ENCODE peak calls at places on chromosomes 5 and 9, in ten cellular contexts. K is Caco-2, Z is IMR-90, R is astrocyte of the spinal cord, B is AG09319, C is AG04450, G is chondrocyte, P is heart left ventricle, J is endodermal cell, I is MCF 10A. S is an unnamed sample.

GRCh38 chr5:9877473-9877872 is 247.3 kb upstream of the TAS2R1 start:
- DNase-seq in K (no peak), I (no peak), C (no peak), R (no peak), J (no peak), Z (no peak), G (no peak), B (no peak), P (no peak), S (no peak)

GRCh38 chr9:112002131-112002846 is 105.7 kb downstream of the UGCG start:
- DNase-seq in K (no peak), I (no peak), P (no peak), J (peak; percentile 22), C (no peak), Z (no peak), G (no peak), R (no peak), B (no peak), S (no peak)

GRCh38 chr5:108818613-108819272 is 71.0 kb downstream of the FER start:
- DNase-seq in P (no peak), B (peak; percentile 1), R (peak; percentile 46), K (no peak), J (no peak), Z (peak; percentile 82), G (no peak), I (peak; percentile 43), C (peak; percentile 16), S (peak; percentile 61)

GRCh38 chr9:6959275-6960000 is 201.7 kb downstream of the KDM4C start:
- DNase-seq in P (no peak), I (no peak), K (no peak), G (no peak), Z (no peak), J (no peak), R (no peak), B (no peak), C (no peak), S (no peak)

GRCh38 chr9:111851536-111851935 is 45.1 kb upstream of the UGCG start:
- DNase-seq in Z (peak; percentile 19), J (no peak), G (no peak), B (no peak), I (peak; percentile 96), R (peak; percentile 27), K (peak; percentile 82), P (no peak), C (no peak), S (peak; percentile 22)

GRCh38 chr9:68704804-68705635 is at the start of gene PIP5K1B:
- DNase-seq in G (peak; percentile 86), I (peak; percentile 26), P (peak; percentile 79), R (peak; percentile 41), Z (peak; percentile 29), B (no peak), K (peak; percentile 80), C (no peak), J (peak; percentile 92), S (peak; percentile 27)

GRCh38 chr5:94245608-94246007 is 372.8 kb downstream of the KIAA0825 start:
- DNase-seq in B (peak; percentile 1), G (no peak), I (no peak), P (no peak), R (peak; percentile 24), Z (peak; percentile 19), K (no peak), J (no peak), C (no peak), S (no peak)

GRCh38 chr5:175652741-175653663 is 4.9 kb upstream of the HRH2 start:
- DNase-seq in P (no peak), J (no peak), I (peak; percentile 16), R (no peak), G (no peak), C (no peak), Z (no peak), B (no peak), K (no peak), S (peak; percentile 43)

GRCh38 chr5:98789029-98789428 is 15.6 kb downstream of the RGMB start:
- DNase-seq in Z (no peak), P (no peak), K (no peak), B (no peak), I (no peak), G (no peak), R (no peak), C (no peak), J (no peak), S (no peak)

GRCh38 chr5:17228833-17229291 is 11.4 kb downstream of the BASP1 start:
- DNase-seq in G (no peak), P (no peak), K (no peak), I (peak; percentile 62), Z (peak; percentile 78), C (no peak), B (no peak), R (peak; percentile 79), J (no peak), S (no peak)

GRCh38 chr5:175377816-175378215 is 66.2 kb downstream of the DRD1 start:
- DNase-seq in B (no peak), R (no peak), G (no peak), C (no peak), J (no peak), Z (no peak), K (no peak), P (no peak), I (no peak), S (no peak)

DNA sequence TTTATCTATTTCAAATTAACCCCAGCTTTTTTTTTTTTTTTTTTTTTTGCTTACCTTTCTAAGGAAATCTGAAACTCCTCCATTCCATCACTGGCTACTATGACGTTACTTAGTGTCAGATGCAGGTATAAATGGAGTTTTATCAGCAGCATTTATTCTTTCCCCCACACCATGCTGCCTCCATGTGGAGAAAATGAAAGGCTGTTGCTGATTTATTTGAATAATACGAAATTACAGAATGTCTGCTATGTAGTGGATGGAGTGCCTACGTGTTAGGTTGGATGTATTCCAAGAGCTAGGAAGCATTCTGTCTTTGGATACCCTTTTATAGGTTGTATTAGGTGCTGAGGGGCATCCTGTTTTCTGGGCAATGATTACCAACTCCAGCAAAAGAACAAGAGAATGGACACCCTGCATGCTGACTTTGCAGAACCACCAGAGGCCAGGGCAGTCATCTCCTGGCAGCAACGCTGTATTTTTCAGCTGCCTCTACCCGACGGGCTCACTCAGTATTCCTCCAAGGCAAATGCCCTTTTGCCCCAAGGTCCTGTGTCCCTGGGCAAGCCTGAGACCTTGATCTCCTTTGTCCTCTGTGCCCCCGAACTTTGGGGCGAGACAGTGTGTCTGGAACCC is 199.5 kb downstream of the ALDH1A1 start:
- DNase-seq in B (no peak), J (no peak), I (peak; percentile 32), Z (peak; percentile 31), R (peak; percentile 33), C (no peak), K (no peak), P (no peak), G (no peak), S (peak; percentile 3)
- TF ChIP-seq CTCF in B (peak; percentile 52), J (peak; percentile 27), I (peak; percentile 32), Z (peak; percentile 64), R (peak; percentile 51), C (peak; percentile 46), K (no peak), P (peak; percentile 31), G (peak; percentile 82), S (peak; percentile 56)

DNA sequence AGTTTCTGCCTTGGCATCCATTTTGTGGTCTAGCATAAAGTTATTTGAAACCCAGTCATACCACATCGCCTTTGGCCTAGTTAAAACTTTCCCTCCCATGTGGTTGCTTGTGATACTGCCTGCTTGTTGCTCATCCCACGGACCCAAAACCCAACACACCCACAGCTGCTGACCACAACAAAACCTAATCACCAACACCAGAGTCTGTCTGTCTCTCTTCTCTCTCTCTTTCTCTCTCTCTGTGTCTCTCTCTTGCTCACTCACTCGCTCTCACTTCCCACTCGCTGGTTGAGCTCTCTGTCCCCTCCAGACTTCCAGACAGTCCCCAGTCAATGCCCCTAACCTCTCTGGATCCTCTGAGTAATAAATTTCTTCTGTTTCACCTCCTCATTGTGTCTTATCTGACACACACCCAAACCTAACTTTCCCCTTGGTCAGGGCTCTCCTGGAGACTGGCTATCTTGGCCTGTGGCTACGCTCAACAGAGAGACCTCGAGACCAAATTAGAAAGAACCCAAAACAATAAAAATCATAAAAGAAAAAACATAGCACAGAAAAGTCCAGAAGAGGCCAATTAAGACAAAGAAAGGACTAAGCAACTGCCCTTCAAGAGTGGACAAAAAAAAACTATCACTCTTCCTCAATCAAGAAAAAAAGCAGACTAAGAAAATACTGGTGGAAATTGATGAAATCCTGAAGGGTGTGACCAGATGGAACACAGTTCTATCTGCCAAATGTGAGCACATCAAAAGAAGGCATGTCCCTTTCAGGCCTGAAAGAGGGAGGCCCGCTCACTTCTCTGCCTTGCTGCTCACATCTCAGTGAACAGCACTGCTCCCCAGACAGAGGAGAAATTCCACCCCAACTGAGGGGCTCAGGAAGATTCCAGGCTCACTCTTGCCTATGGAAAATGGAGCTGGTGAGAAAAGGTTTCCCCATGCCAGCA is 41.4 kb downstream of the TTLL11 start:
- DNase-seq in P (no peak), J (no peak), B (no peak), I (no peak), Z (peak; percentile 68), K (no peak), C (no peak), G (no peak), R (peak; percentile 43), S (peak; percentile 38)
- TF ChIP-seq CTCF in P (no peak), J (no peak), B (no peak), I (no peak), Z (no peak), K (no peak), C (no peak), G (no peak), R (no peak), S (peak; percentile 5)

GRCh38 chr5:34959323-34959722 is 30.0 kb downstream of the DNAJC21 start:
- DNase-seq in B (no peak), G (no peak), K (no peak), J (no peak), P (no peak), R (peak; percentile 57), I (peak; percentile 48), Z (peak; percentile 86), C (peak; percentile 34), S (peak; percentile 42)

GRCh38 chr5:34957299-34957698 is 27.9 kb downstream of the DNAJC21 start:
- DNase-seq in C (no peak), G (no peak), I (no peak), B (no peak), R (no peak), Z (peak; percentile 31), P (no peak), K (no peak), J (no peak), S (no peak)

GRCh38 chr5:34957857-34958690 is 28.7 kb downstream of the DNAJC21 start:
- DNase-seq in I (peak; percentile 48), J (peak; percentile 73), R (peak; percentile 38), Z (peak; percentile 36), B (no peak), K (no peak), G (no peak), C (no peak), P (no peak), S (peak; percentile 36)
- TF ChIP-seq CTCF in I (peak; percentile 33), J (peak; percentile 84), R (peak; percentile 70), Z (peak; percentile 66), B (peak; percentile 56), K (peak; percentile 66), G (peak; percentile 76), C (peak; percentile 73), P (peak; percentile 53), S (peak; percentile 78)

DNA sequence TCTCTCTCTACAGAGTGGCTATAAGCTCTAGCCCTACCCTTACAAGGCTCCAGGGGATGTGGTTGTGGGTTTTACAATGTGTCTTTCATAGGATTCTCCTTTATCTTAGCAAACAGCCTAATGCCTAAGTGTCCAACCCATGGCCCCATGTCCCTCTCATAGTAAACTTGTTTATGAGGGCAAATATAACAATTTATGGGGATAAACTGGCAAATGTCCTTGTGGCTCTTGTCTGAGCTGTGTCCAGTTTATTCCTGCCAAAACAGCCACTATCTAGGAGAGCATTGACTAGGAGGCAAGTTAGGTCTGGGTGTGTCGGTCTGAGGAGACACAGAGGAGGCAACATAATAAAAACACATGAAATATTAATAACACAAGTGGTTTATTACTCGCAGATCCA is 335.1 kb downstream of the IZUMO3 start:
- DNase-seq in K (no peak), J (no peak), I (no peak), G (no peak), Z (no peak), C (no peak), B (no peak), R (no peak), P (no peak), S (no peak)
- TF ChIP-seq CTCF in K (no peak), J (no peak), I (no peak), G (no peak), Z (no peak), C (no peak), B (no peak), R (no peak), P (no peak), S (no peak)